ENCODE peak calls at places on chromosomes 4 and X, in four cellular contexts. G is endothelial cell of umbilical vein, S is K562, U is fibroblast of lung. V is an unnamed sample.
A peak's percentile ranks its signal among the peaks of the same experiment; 100 is the strongest.

GRCh38 chr4:170339522-170339921 is 249.8 kb upstream of the AADAT start:
- DNase-seq in U (no peak), G (no peak), S (no peak), V (no peak)

GRCh38 chrX:154490021-154490413 is 412 bp downstream of the SLC10A3 start:
- DNase-seq in S (peak; percentile 52), U (peak; percentile 60), G (peak; percentile 2), V (peak; percentile 15)

GRCh38 chr4:116016201-116016600 is 902.8 kb upstream of the NDST4 start:
- DNase-seq in S (no peak), U (peak; percentile 18), G (no peak), V (peak; percentile 70)

GRCh38 chr4:148390311-148390710 is 51.9 kb downstream of the NR3C2 start:
- DNase-seq in G (no peak), U (no peak), S (no peak), V (no peak)

GRCh38 chr4:185167205-185167604 is 24.1 kb downstream of the SLC25A4 start:
- DNase-seq in S (peak; percentile 36), G (no peak), U (no peak), V (no peak)

GRCh38 chrX:619812-620493 is 10.6 kb upstream of the SHOX start:
- DNase-seq in U (no peak), G (no peak), S (no peak), V (no peak)

GRCh38 chr4:57154191-57154590 is 44.0 kb upstream of the IGFBP7 start:
- DNase-seq in U (no peak), S (no peak), G (peak; percentile 45), V (peak; percentile 54)

GRCh38 chr4:173459857-173460256 is 60.9 kb upstream of the SCRG1 start:
- DNase-seq in G (no peak), S (no peak), U (no peak), V (no peak)

GRCh38 chr4:76856183-76856969 is 41.6 kb downstream of the SOWAHB start:
- DNase-seq in G (peak; percentile 63), U (peak; percentile 90), S (no peak), V (peak; percentile 62)

GRCh38 chr4:15562114-15562513 is 92.4 kb downstream of the CC2D2A start:
- DNase-seq in S (no peak), U (no peak), G (no peak), V (no peak)

GRCh38 chr4:54660145-54660535 is 2.4 kb downstream of the KIT start:
- DNase-seq in U (no peak), G (no peak), S (no peak), V (no peak)

GRCh38 chr4:102438396-102438795 is 62.8 kb upstream of the NFKB1 start:
- DNase-seq in S (peak; percentile 34), U (no peak), G (no peak), V (no peak)

GRCh38 chr4:45662996-45663395 is 460.9 kb downstream of the GABRG1 start:
- DNase-seq in G (no peak), S (no peak), U (peak; percentile 87), V (peak; percentile 74)

GRCh38 chr4:122788935-122789334 is 37.7 kb upstream of the FGF2 start:
- DNase-seq in S (no peak), U (no peak), G (no peak), V (no peak)

GRCh38 chrX:5431823-5432222 is 796.8 kb downstream of the NLGN4X start:
- DNase-seq in S (no peak), U (no peak), G (no peak), V (no peak)

GRCh38 chrX:51876441-51876840 is 17.0 kb upstream of the MAGED1 start:
- DNase-seq in U (peak; percentile 18), G (no peak), S (no peak), V (peak; percentile 69)

GRCh38 chr4:147683172-147683571 is 791 bp downstream of the PRMT9 start:
- DNase-seq in U (peak; percentile 47), S (peak; percentile 20), G (peak; percentile 36), V (no peak)

GRCh38 chr4:159177265-159178146 is 74.6 kb downstream of the RAPGEF2 start:
- DNase-seq in G (no peak), U (no peak), S (no peak), V (no peak)

GRCh38 chr4:159171287-159171686 is 68.4 kb downstream of the RAPGEF2 start:
- DNase-seq in S (no peak), U (no peak), G (no peak), V (peak; percentile 10)

GRCh38 chr4:159175989-159176375 is 73.1 kb downstream of the RAPGEF2 start:
- DNase-seq in G (no peak), U (no peak), S (no peak), V (no peak)

GRCh38 chr4:159175165-159175988 is 72.5 kb downstream of the RAPGEF2 start:
- DNase-seq in S (peak; percentile 88), G (peak; percentile 93), U (peak; percentile 85), V (peak; percentile 83)

GRCh38 chr4:159174645-159175147 is 71.8 kb downstream of the RAPGEF2 start:
- DNase-seq in G (no peak), U (no peak), S (no peak), V (no peak)
- TF ChIP-seq EZH2 in G (no peak), U (no peak), S (no peak), V (no peak)

GRCh38 chr4:168659971-168660465 is 163.2 kb downstream of the PALLD start:
- DNase-seq in S (no peak), U (no peak), G (no peak), V (no peak)
- H3K4me1 ChIP-seq in S (no peaks in the 10 kb centered on the region), U (peaks cover 3% of the 10 kb centered on the region), G (no peaks in the 10 kb centered on the region), V (peaks cover 14% of the 10 kb centered on the region)

GRCh38 chr4:795726-796119 is 30.2 kb downstream of the CPLX1 start:
- DNase-seq in S (no peak), U (no peak), G (no peak), V (no peak)
- TF ChIP-seq EZH2 in S (no peak), U (no peak), G (no peak), V (no peak)

GRCh38 chrX:66000178-66000577 is 39.7 kb downstream of the VSIG4 start:
- DNase-seq in U (no peak), S (no peak), G (no peak), V (no peak)
- H3K4me1 ChIP-seq in U (no peaks in the 10 kb centered on the region), S (peaks cover 76% of the 10 kb centered on the region), G (no peaks in the 10 kb centered on the region), V (no peaks in the 10 kb centered on the region)

GRCh38 chrX:139201924-139202323 is 328.6 kb upstream of the F9 start:
- DNase-seq in G (no peak), U (no peak), S (no peak), V (no peak)
- TF ChIP-seq EZH2 in G (no peak), U (no peak), S (no peak), V (no peak)

DNA sequence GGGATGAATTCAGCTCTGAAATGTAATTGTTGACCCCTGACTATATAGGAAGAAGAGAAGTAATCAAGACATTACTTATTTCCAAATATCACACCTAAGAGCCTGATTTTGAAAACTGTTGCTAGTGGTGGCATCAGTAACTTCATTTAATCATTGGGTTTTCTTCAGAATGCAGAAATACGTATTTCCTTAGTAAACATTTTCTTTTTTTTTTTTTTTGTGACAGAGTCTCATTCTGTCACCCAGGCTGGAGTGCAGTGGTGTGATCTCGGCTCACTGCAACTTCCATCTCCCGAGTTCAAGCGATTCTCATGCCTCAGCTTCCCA is 187.4 kb upstream of the LEF1 start:
- DNase-seq in U (no peak), G (no peak), S (no peak), V (no peak)
- H3K4me1 ChIP-seq in U (peaks cover 3% of the 10 kb centered on the region), G (no peaks in the 10 kb centered on the region), S (peaks cover 29% of the 10 kb centered on the region), V (peaks cover 10% of the 10 kb centered on the region)